ENCODE peak calls at places on chromosomes 6 and 20, in nine cellular contexts. S, F, E, K, W, L, R, D and O are unnamed samples.

GRCh38 chr6:1395496-1395895 is 6.1 kb downstream of the FOXF2 start:
- DNase-seq in W (no peak), E (no peak), L (no peak), F (peak; percentile 33), D (no peak), K (no peak), S (no peak), R (no peak), O (no peak)

GRCh38 chr6:14951704-14952103 is 294.2 kb upstream of the JARID2 start:
- DNase-seq in K (no peak), W (no peak), L (no peak), R (no peak), S (no peak), F (peak; percentile 55), E (no peak), D (no peak), O (no peak)

GRCh38 chr6:116287668-116288282 is 8.0 kb upstream of the TSPYL1 start:
- DNase-seq in L (no peak), W (peak; percentile 54), F (no peak), D (no peak), E (no peak), R (peak; percentile 74), S (peak; percentile 65), K (no peak), O (no peak)

GRCh38 chr6:152552616-152553209 is 84.4 kb downstream of the SYNE1 start:
- DNase-seq in S (peak; percentile 73), L (peak; percentile 66), D (peak; percentile 75), R (peak; percentile 77), K (peak; percentile 68), E (peak; percentile 68), F (peak; percentile 91), W (peak; percentile 80), O (peak; percentile 71)

GRCh38 chr6:86712039-86712438 is 225.3 kb upstream of the HTR1E start:
- DNase-seq in D (no peak), E (no peak), L (no peak), W (no peak), R (no peak), K (no peak), F (no peak), S (no peak), O (no peak)

GRCh38 chr6:143336446-143337152 is 113.9 kb downstream of the ADAT2 start:
- DNase-seq in E (no peak), W (no peak), L (no peak), F (no peak), K (no peak), R (peak; percentile 69), S (no peak), D (no peak), O (no peak)

GRCh38 chr6:144574796-144575195 is 289.7 kb downstream of the UTRN start:
- DNase-seq in K (no peak), W (no peak), D (no peak), R (peak; percentile 16), L (no peak), E (no peak), F (no peak), S (no peak), O (no peak)

GRCh38 chr20:61057313-61058171 is 194.5 kb upstream of the CDH4 start:
- DNase-seq in F (no peak), W (no peak), S (no peak), R (no peak), K (no peak), E (peak; percentile 56), L (no peak), D (peak; percentile 50), O (no peak)

GRCh38 chr20:16395366-16395765 is 177.9 kb downstream of the KIF16B start:
- DNase-seq in L (no peak), K (no peak), W (no peak), D (no peak), S (no peak), E (no peak), F (no peak), R (no peak), O (no peak)

GRCh38 chr20:58719258-58719657 is 26.7 kb downstream of the NPEPL1 start:
- DNase-seq in W (no peak), R (no peak), F (no peak), S (peak; percentile 2), D (peak; percentile 62), K (peak; percentile 32), E (no peak), L (no peak), O (peak; percentile 4)

GRCh38 chr6:111057074-111057752 is 30.1 kb upstream of the SLC16A10 start:
- DNase-seq in L (no peak), D (no peak), K (no peak), S (peak; percentile 63), F (peak; percentile 60), W (peak; percentile 54), E (no peak), R (peak; percentile 52), O (peak; percentile 34)

DNA sequence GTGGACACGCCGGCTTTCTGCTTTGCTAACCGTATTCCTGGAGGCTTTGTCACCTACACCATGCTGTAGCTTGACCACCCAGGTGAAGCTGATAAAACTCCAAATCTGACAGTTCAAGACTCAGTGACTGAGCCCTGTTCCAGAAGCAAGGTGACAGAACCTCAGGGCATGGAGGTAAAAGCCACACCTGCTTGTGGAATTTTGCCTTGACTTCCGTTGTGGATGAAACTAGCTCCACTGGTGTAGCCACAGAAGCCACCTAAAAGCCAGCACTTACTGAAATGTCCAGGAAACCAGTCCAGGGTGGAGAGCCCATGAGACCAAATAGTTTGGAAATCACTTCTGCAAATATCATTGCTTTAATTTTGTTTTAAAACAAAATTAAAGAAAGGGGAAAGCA is 11.0 kb downstream of the CST8 start:
- DNase-seq in F (no peak), K (no peak), S (no peak), R (no peak), D (no peak), W (no peak), E (no peak), L (no peak), O (no peak)
- H3K27me3 ChIP-seq in F (peaks cover 26% of the 10 kb centered on the region), K (no peaks in the 10 kb centered on the region), S (no peaks in the 10 kb centered on the region), R (peaks cover 3% of the 10 kb centered on the region), D (no peaks in the 10 kb centered on the region), W (no peaks in the 10 kb centered on the region), E (no peaks in the 10 kb centered on the region), L (no peaks in the 10 kb centered on the region), O (peaks cover 4% of the 10 kb centered on the region)

GRCh38 chr6:32815115-32815514 is 1.7 kb downstream of the HLA-DOB start:
- DNase-seq in E (no peak), D (no peak), F (no peak), K (no peak), W (no peak), R (peak; percentile 14), S (no peak), L (no peak), O (no peak)
- H3K4me1 ChIP-seq in E (peaks cover 4% of the 10 kb centered on the region), D (no peaks in the 10 kb centered on the region), F (no peaks in the 10 kb centered on the region), K (no peaks in the 10 kb centered on the region), W (no peaks in the 10 kb centered on the region), R (peaks cover 5% of the 10 kb centered on the region), S (no peaks in the 10 kb centered on the region), L (no peaks in the 10 kb centered on the region), O (no peaks in the 10 kb centered on the region)

DNA sequence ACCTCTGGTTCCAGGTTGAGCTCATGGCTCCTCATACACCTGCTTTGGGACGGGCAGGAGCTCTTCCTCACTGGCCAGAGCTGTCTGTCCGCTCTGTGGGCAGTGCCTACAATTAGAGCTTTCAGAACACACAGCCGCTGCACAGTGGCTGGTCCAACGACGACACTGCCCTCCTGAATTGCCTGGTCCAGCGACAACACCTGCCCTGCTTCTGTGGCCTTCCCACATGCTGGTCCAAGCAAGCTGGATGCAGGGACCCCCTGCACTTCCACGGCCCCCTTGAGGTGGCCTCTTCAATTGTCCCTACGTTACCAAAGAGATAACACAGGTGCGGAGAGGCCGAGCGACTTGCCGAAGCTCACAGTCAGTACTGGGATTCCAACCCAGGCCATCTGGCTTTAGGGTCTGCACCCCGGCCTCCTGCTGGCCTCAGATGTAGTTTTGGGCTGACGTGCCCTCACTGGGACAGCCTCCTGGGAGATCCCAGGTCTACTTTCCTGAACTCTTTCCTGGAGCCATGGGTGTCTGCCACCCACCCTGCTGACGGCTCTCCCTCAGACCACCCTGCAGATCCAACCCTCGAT is 1.4 kb upstream of the CHRNA4 start:
- DNase-seq in S (no peak), D (no peak), F (no peak), L (no peak), E (no peak), R (no peak), K (no peak), W (no peak), O (no peak)
- H3K27me3 ChIP-seq in S (peaks cover 31% of the 10 kb centered on the region), D (peaks cover 61% of the 10 kb centered on the region), F (peaks cover 28% of the 10 kb centered on the region), L (no peaks in the 10 kb centered on the region), E (no peaks in the 10 kb centered on the region), R (peaks cover 46% of the 10 kb centered on the region), K (peaks cover 8% of the 10 kb centered on the region), W (peaks cover 67% of the 10 kb centered on the region), O (peaks cover 16% of the 10 kb centered on the region)

DNA sequence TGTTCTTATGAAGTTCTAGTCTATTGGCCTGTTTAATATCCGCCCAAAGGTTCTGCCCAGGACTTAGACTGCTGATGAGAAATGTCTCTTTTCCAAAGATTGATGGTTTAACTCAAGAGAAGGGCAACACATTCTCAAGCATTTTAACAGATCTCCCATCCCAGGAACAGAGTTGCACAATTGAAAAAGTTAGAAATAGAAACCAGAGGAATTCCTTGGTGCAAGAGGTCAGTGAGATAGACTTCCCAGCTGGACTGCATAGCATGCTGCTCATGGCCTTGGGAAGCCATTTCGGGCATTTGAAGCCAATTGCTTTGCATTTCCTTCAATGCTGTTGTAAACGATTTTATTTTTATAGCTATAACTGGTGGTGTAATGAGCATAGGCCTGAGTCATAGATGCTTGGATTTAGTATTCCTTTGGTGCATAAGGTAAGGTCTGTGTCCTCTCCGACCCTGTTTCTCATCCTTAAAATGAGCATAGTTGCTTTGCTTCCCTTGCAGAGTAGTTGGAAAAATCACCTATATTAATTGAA is 292.2 kb upstream of the JAG1 start:
- DNase-seq in D (no peak), K (no peak), R (peak; percentile 64), S (no peak), L (no peak), E (no peak), W (no peak), F (no peak), O (no peak)
- H3K4me1 ChIP-seq in D (no peaks in the 10 kb centered on the region), K (no peaks in the 10 kb centered on the region), R (no peaks in the 10 kb centered on the region), S (no peaks in the 10 kb centered on the region), L (no peaks in the 10 kb centered on the region), E (peaks cover 3% of the 10 kb centered on the region), W (no peaks in the 10 kb centered on the region), F (no peaks in the 10 kb centered on the region), O (no peaks in the 10 kb centered on the region)

DNA sequence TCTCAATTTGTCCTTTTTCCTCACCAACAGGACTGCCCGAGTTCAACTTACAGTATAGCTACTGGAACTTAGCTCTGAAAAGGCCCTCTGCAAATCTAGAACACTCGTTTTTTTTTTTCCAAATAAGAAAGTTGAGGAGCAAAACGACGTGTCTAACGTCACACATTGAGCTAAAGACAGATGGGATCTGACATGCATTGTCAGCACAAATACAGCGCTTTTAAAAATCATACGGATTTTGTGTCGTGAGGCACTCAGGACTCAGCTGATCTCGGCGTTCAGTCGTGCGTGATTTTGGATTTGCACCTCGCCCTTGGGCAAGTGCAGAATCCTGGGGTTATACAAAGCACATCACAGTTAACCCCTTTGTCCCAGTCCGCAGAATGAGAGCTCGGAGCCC is 94.7 kb upstream of the ZNF322 start:
- DNase-seq in F (no peak), K (no peak), W (no peak), R (no peak), S (no peak), E (no peak), L (no peak), D (no peak), O (no peak)
- H3K27me3 ChIP-seq in F (peaks cover 43% of the 10 kb centered on the region), K (no peaks in the 10 kb centered on the region), W (peaks cover 49% of the 10 kb centered on the region), R (peaks cover 14% of the 10 kb centered on the region), S (no peaks in the 10 kb centered on the region), E (no peaks in the 10 kb centered on the region), L (peaks cover 4% of the 10 kb centered on the region), D (peaks cover 19% of the 10 kb centered on the region), O (no peaks in the 10 kb centered on the region)

GRCh38 chr20:19888269-19888669 is 128.9 kb upstream of the NAA20 start:
- DNase-seq in L (no peak), K (no peak), F (no peak), S (no peak), R (no peak), W (no peak), E (no peak), D (peak; percentile 66), O (no peak)
- H3K4me1 ChIP-seq in L (no peaks in the 10 kb centered on the region), K (peaks cover 54% of the 10 kb centered on the region), F (no peaks in the 10 kb centered on the region), S (peaks cover 66% of the 10 kb centered on the region), R (peaks cover 31% of the 10 kb centered on the region), W (peaks cover 27% of the 10 kb centered on the region), E (peaks cover 45% of the 10 kb centered on the region), D (no peaks in the 10 kb centered on the region), O (no peaks in the 10 kb centered on the region)